ENCODE peak calls at places on chromosomes 4 and X, in ten cellular contexts. K is endothelial cell, B is IMR-90, L is K562, C is transverse colon, T is type B pancreatic cell, Z is hepatocyte, P is neural crest cell, R is NB4, S is breast epithelium. M is an unnamed sample.

GRCh38 chr4:78464265-78464664 is 87.3 kb upstream of the ANXA3 start:
- DNase-seq in L (no peak), T (no peak), R (no peak), C (no peak), P (no peak), S (no peak), K (no peak), B (no peak), Z (no peak), M (no peak)

GRCh38 chr4:173188648-173189047 is 20.0 kb downstream of the GALNT7 start:
- DNase-seq in T (no peak), S (no peak), P (no peak), C (no peak), K (no peak), B (no peak), R (no peak), L (no peak), Z (no peak), M (no peak)

GRCh38 chr4:106584590-106584989 is 216.0 kb upstream of the GIMD1 start:
- DNase-seq in K (no peak), T (no peak), P (no peak), Z (no peak), L (no peak), S (no peak), C (no peak), B (peak), R (no peak), M (no peak)

GRCh38 chr4:184400375-184400870 is 73.9 kb downstream of the IRF2 start:
- DNase-seq in B (peak), R (no peak), K (no peak), L (no peak), T (no peak), P (no peak), C (no peak), S (no peak), Z (no peak), M (no peak)

GRCh38 chrX:49282647-49283011 is 13.0 kb downstream of the PPP1R3F start:
- DNase-seq in C (no peak), R (peak), K (no peak), B (peak), S (no peak), P (no peak), T (no peak), Z (peak), L (peak), M (no peak)

GRCh38 chrX:20350598-20350997 is 83.9 kb upstream of the RPS6KA3 start:
- DNase-seq in C (no peak), S (no peak), Z (no peak), R (no peak), B (no peak), T (no peak), P (no peak), L (no peak), K (no peak), M (no peak)

GRCh38 chr4:154526151-154526550 is 24.0 kb downstream of the PLRG1 start:
- DNase-seq in L (no peak), R (peak), B (no peak), T (no peak), P (no peak), S (no peak), Z (no peak), K (no peak), C (no peak), M (no peak)

GRCh38 chr4:96342790-96343455 is 503.0 kb downstream of the PDHA2 start:
- DNase-seq in S (no peak), T (no peak), B (no peak), R (no peak), P (no peak), K (no peak), Z (no peak), C (no peak), L (no peak), M (no peak)

GRCh38 chrX:78517124-78517523 is 142.0 kb downstream of the RTL3 start:
- DNase-seq in L (no peak), K (no peak), S (no peak), C (no peak), B (no peak), Z (no peak), P (no peak), T (no peak), R (no peak), M (no peak)

GRCh38 chr4:183797445-183798248 is 107.5 kb upstream of the STOX2 start:
- DNase-seq in R (peak), P (peak), K (peak), S (no peak), C (peak), B (no peak), T (no peak), Z (peak), L (no peak), M (peak)

GRCh38 chrX:104670051-104670450 is 104.1 kb downstream of the IL1RAPL2 start:
- DNase-seq in B (no peak), T (no peak), S (no peak), L (no peak), K (no peak), C (no peak), P (no peak), R (no peak), Z (no peak), M (no peak)

GRCh38 chr4:165359501-165359900 is 19.3 kb upstream of the CPE start:
- DNase-seq in Z (no peak), P (no peak), S (no peak), T (no peak), L (no peak), K (no peak), C (no peak), R (peak), B (no peak), M (no peak)

GRCh38 chr4:3196670-3197359 is 52.1 kb upstream of the MSANTD1 start:
- DNase-seq in S (no peak), L (no peak), B (no peak), K (no peak), T (no peak), Z (no peak), R (no peak), C (no peak), P (no peak), M (no peak)

GRCh38 chrX:140572724-140573123 is 67.9 kb upstream of the SOX3 start:
- DNase-seq in B (peak), K (peak), R (peak), S (no peak), L (peak), C (peak), Z (peak), P (peak), T (no peak), M (peak)

GRCh38 chr4:53640576-53641459 is 49.5 kb upstream of the LNX1 start:
- DNase-seq in K (no peak), C (no peak), S (no peak), L (no peak), B (no peak), T (no peak), R (no peak), P (no peak), Z (no peak), M (no peak)

GRCh38 chr4:138835833-138836521 is 179.6 kb upstream of the NOCT start:
- DNase-seq in P (no peak), L (no peak), S (peak), C (peak), K (no peak), T (no peak), B (peak), Z (peak), R (peak), M (no peak)
- TF ChIP-seq CTCF in P (no peak), L (no peak), S (no peak), C (no peak), K (no peak), T (no peak), B (peak), Z (no peak), R (no peak), M (no peak)

DNA sequence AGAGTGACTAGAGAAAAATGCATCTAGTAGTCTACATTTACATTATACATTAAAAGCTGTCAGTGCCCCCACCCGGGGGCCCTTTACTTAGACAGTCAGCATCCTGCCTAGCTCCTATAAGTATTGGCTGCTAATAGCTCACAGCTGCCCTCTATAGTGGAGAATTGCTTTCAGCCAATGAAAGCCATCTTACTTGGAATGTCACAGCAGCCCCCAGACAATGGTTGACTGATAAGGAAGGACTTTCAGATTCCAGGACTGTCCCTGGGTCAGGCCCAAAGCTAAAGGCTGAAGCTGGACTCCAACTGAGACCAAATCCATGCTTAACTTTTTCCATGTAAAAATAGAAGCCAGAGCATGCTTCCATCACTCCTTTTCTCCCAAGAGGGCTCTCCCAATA is 196.9 kb downstream of the ANKRD50 start:
- DNase-seq in Z (no peak), S (no peak), L (no peak), R (no peak), B (no peak), T (no peak), P (no peak), K (no peak), C (no peak), M (no peak)
- TF ChIP-seq CTCF in Z (no peak), S (no peak), L (no peak), R (no peak), B (no peak), T (no peak), P (no peak), K (no peak), C (no peak), M (no peak)

DNA sequence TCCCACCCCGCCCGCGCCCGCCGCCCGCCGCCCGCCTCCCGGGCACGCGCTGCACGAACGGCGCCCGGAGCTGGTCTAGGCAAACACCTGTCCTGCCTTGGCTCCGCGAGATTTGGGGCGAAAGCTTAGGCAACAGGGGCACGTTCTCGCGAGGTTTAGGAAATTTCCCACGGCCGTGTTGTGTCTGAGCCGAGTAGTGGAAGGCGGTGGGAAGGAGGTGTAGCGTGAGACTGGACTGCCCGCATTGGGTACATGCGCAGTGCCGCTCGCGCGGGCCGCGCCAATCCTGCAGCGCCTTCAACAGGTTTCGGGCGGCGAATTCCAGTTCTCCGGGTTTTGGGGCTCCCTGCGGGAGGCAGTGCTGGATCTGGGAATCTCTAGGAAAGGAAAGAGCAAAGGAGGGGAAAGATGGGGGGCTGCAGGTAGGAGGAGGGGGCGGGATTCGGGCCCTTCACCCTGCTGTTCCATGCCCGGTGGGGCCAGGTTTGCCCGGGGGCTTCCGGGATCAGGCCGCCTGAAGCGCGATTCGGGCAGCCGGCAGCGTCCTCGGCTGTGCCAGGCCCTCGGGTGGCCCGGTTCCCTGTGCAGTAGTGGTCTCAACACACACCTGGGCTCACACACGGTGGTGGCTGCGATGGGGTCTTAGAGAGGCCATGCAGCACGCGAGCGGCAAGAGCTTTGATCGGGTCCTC is 1.2 kb upstream of the RBPJ start:
- DNase-seq in K (peak), T (peak), C (peak), Z (peak), P (peak), B (peak), R (peak), L (peak), S (peak), M (peak)
- TF ChIP-seq CTCF in K (no peak), T (no peak), C (no peak), Z (no peak), P (no peak), B (peak), R (peak), L (peak), S (no peak), M (no peak)

GRCh38 chrX:83004012-83004411 is 504.1 kb upstream of the POU3F4 start:
- DNase-seq in T (no peak), B (no peak), L (no peak), C (no peak), R (no peak), K (no peak), S (no peak), Z (no peak), P (no peak), M (no peak)

DNA sequence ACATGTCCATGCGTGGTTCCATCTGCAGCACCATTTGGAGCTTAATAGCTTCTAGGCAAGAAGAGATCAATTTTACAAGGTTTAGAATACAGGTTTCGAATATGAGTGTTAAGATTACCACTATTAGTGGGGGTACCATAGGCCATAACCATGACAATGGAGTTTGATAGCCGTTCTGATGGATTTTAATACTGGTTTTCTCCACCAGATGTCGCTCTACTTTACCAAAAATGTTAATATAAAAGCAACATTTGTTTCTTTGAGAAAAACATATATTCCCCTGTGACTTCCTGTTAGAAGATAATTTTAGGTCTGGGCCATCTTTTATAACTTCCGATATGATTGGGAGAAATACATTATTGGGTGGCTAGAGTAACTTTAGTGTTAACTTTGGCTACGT is 499.7 kb upstream of the POU3F4 start:
- DNase-seq in B (no peak), Z (peak), S (no peak), P (no peak), T (no peak), L (peak), R (peak), C (no peak), K (no peak), M (no peak)
- TF ChIP-seq CTCF in B (peak), Z (peak), S (no peak), P (peak), T (peak), L (peak), R (no peak), C (no peak), K (peak), M (peak)

DNA sequence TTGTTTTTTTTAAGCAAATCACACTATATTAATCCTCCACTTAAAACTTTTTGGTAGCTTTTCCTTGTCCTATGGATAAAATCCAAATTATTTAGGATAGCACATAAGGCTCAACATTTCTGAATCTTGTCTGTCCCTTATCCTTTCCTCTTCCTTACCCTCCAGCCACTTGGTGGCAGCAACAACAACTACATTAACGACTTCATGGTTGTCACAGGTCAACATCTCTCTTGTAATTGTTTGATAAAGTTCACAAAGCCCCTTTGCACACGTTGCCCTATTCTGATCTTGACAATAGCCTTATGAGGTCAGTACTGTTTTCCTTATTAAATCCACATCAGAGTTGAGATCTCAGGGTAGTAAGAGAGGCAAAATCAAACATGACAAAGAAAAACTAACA is 269.0 kb upstream of the PABPC4L start:
- DNase-seq in P (peak), L (no peak), R (peak), S (no peak), K (peak), B (no peak), Z (peak), C (peak), T (no peak), M (no peak)
- TF ChIP-seq CTCF in P (peak), L (no peak), R (peak), S (no peak), K (no peak), B (no peak), Z (peak), C (peak), T (peak), M (no peak)